ENCODE peak calls at places on chromosomes 12 and 14, in six cellular contexts. E is psoas muscle; Z is stimulated activated CD4-positive, alpha-beta T cell treated with anti-CD3 and anti-CD28 coated beads, Interleukin-12 subunit alpha, Interleukin-12 subunit beta, amount 100 ng/mL, for 4 hours; H is astrocyte of the spinal cord; M is CD8-positive, alpha-beta memory T cell; V is anterior cingulate cortex. J is an unnamed sample.

GRCh38 chr14:58865520-58866281 is 227.9 kb downstream of the DACT1 start:
- DNase-seq in H (no peak), Z (no peak), E (no peak), V (no peak), M (no peak), J (no peak)

GRCh38 chr14:71711619-71712018 is 220.6 kb upstream of the RGS6 start:
- DNase-seq in H (peak), E (no peak), V (no peak), Z (no peak), M (no peak), J (no peak)

GRCh38 chr12:76860301-76860700 is 18.5 kb downstream of the CSRP2 start:
- DNase-seq in H (no peak), V (no peak), M (no peak), E (no peak), Z (no peak), J (no peak)

GRCh38 chr12:47768323-47768811 is 4.7 kb upstream of the SLC48A1 start:
- DNase-seq in E (no peak), M (no peak), H (no peak), V (no peak), Z (no peak), J (peak)

GRCh38 chr12:38872181-38872580 is 33.2 kb downstream of the CPNE8 start:
- DNase-seq in H (no peak), E (no peak), M (no peak), V (no peak), Z (no peak), J (no peak)

GRCh38 chr12:11722071-11722470 is 72.6 kb downstream of the ETV6 start:
- DNase-seq in E (no peak), V (no peak), M (no peak), H (no peak), Z (no peak), J (no peak)

GRCh38 chr12:132286912-132287311 is 42.5 kb downstream of the GALNT9 start:
- DNase-seq in H (peak), M (no peak), V (no peak), Z (no peak), E (peak), J (no peak)

GRCh38 chr14:26330982-26331381 is 266.9 kb downstream of the NOVA1 start:
- DNase-seq in H (no peak), V (no peak), E (no peak), Z (no peak), M (no peak), J (no peak)

GRCh38 chr12:25459541-25459951 is 93.5 kb downstream of the LMNTD1 start:
- DNase-seq in E (no peak), H (no peak), V (no peak), M (no peak), Z (no peak), J (no peak)

GRCh38 chr12:26566186-26566585 is 266.8 kb downstream of the ITPR2 start:
- DNase-seq in E (no peak), H (no peak), V (no peak), M (no peak), Z (no peak), J (no peak)

GRCh38 chr12:51905507-51906438 is 1.5 kb upstream of the ACVRL1 start:
- DNase-seq in Z (no peak), V (no peak), H (no peak), E (peak), M (no peak), J (no peak)

GRCh38 chr14:20976291-20976690 is 13.5 kb upstream of the METTL17 start:
- DNase-seq in Z (no peak), E (no peak), M (no peak), H (no peak), V (no peak), J (no peak)

GRCh38 chr12:94648578-94648977 is 1.8 kb downstream of the TMCC3 start:
- DNase-seq in V (no peak), H (no peak), M (no peak), Z (no peak), E (no peak), J (no peak)

GRCh38 chr12:42744539-42745156 is 155.1 kb upstream of the PRICKLE1 start:
- DNase-seq in V (no peak), M (no peak), Z (no peak), H (no peak), E (no peak), J (no peak)

GRCh38 chr12:14913381-14913781 is 25.0 kb downstream of the ERP27 start:
- DNase-seq in M (no peak), E (no peak), H (no peak), Z (no peak), V (no peak), J (no peak)

GRCh38 chr12:15679146-15679545 is 110.0 kb downstream of the EPS8 start:
- DNase-seq in V (no peak), H (peak), E (no peak), Z (no peak), M (no peak), J (no peak)

GRCh38 chr12:5254703-5255102 is 177.2 kb upstream of the NTF3 start:
- DNase-seq in Z (no peak), H (peak), M (no peak), V (no peak), E (no peak), J (no peak)

GRCh38 chr12:90216815-90217214 is 508.2 kb upstream of the ATP2B1 start:
- DNase-seq in H (peak), E (no peak), Z (no peak), V (no peak), M (no peak), J (no peak)

GRCh38 chr14:81625343-81625742 is 91.7 kb upstream of the SEL1L start:
- DNase-seq in E (no peak), V (no peak), H (no peak), M (no peak), Z (no peak), J (no peak)

GRCh38 chr12:71947645-71948105 is 9.0 kb downstream of the TPH2 start:
- DNase-seq in M (no peak), Z (no peak), V (peak), E (peak), H (peak), J (peak)

GRCh38 chr12:99131761-99132199 is 486.7 kb downstream of the APAF1 start:
- DNase-seq in E (peak), H (peak), V (no peak), M (no peak), Z (no peak), J (peak)

GRCh38 chr14:55386037-55386798 is 25.4 kb downstream of the ATG14 start:
- DNase-seq in M (no peak), E (no peak), V (no peak), Z (no peak), H (no peak), J (no peak)

GRCh38 chr12:113955109-113955970 is 10.8 kb downstream of the RBM19 start:
- DNase-seq in E (no peak), V (no peak), H (no peak), M (no peak), Z (no peak), J (peak)

GRCh38 chr12:102294568-102294967 is 96.9 kb upstream of the PMCH start:
- DNase-seq in H (no peak), M (no peak), E (no peak), Z (no peak), V (no peak), J (no peak)

GRCh38 chr14:91021991-91022621 is 38.3 kb downstream of the RPS6KA5 start:
- DNase-seq in V (no peak), Z (no peak), M (peak), E (no peak), H (no peak), J (no peak)

GRCh38 chr12:91507754-91508153 is 325.1 kb upstream of the DCN start:
- DNase-seq in E (no peak), Z (no peak), V (no peak), M (no peak), H (peak), J (no peak)

GRCh38 chr12:110917467-110917866 is 2.9 kb downstream of the MYL2 start:
- DNase-seq in E (no peak), V (no peak), H (peak), M (no peak), Z (no peak), J (no peak)

GRCh38 chr12:63151061-63151897 is at the start of gene AVPR1A:
- DNase-seq in V (no peak), E (peak), Z (no peak), H (peak), M (no peak), J (no peak)

GRCh38 chr12:120234643-120235368 is 30.7 kb downstream of the PXN start:
- DNase-seq in E (peak), Z (no peak), V (peak), M (no peak), H (peak), J (no peak)

GRCh38 chr14:105197274-105197673 is 16.2 kb upstream of the NUDT14 start:
- DNase-seq in M (no peak), E (peak), V (peak), H (no peak), Z (no peak), J (no peak)

GRCh38 chr14:52081964-52082363 is 13.1 kb upstream of the NID2 start:
- DNase-seq in H (no peak), E (no peak), M (no peak), Z (no peak), V (no peak), J (no peak)

GRCh38 chr14:104144911-104145825 is 6.8 kb downstream of the KIF26A start:
- DNase-seq in Z (no peak), M (no peak), V (no peak), E (peak), H (no peak), J (no peak)

GRCh38 chr14:78010688-78011087 is 159.5 kb upstream of the NRXN3 start:
- DNase-seq in E (no peak), V (peak), M (no peak), Z (no peak), H (peak), J (no peak)

GRCh38 chr14:72888636-72889201 is 5.2 kb downstream of the DPF3 start:
- DNase-seq in V (no peak), H (peak), Z (no peak), E (no peak), M (no peak), J (no peak)

GRCh38 chr14:58297412-58297761 is 968 bp upstream of the ARID4A start:
- DNase-seq in E (peak), V (no peak), M (no peak), H (no peak), Z (no peak), J (peak)

GRCh38 chr14:23061995-23062394 is 4.7 kb upstream of the CDH24 start:
- DNase-seq in H (peak), E (peak), Z (no peak), V (no peak), M (no peak), J (no peak)

GRCh38 chr14:50944647-50945413 is 547 bp upstream of the PYGL start:
- DNase-seq in Z (no peak), E (peak), H (peak), V (peak), M (peak), J (no peak)